ENCODE peak calls at places on chromosomes 16 and 17, in four cellular contexts. One of them, this sample, is unnamed.

GRCh38 chr16:55832788-55833583 is at the start of gene CES1:
- DNase-seq in body of pancreas: peak; percentile 17
- DNase-seq in mesothelial cell of epicardium: peak; percentile 41
- DNase-seq in GM20000: no peak
- DNase-seq in this sample: no peak

GRCh38 chr17:31390426-31390747 is 1.1 kb upstream of the RAB11FIP4 start:
- DNase-seq in body of pancreas: no peak
- DNase-seq in mesothelial cell of epicardium: no peak
- DNase-seq in GM20000: no peak
- DNase-seq in this sample: no peak

GRCh38 chr17:77644981-77645380 is 313.5 kb upstream of the TNRC6C start:
- DNase-seq in body of pancreas: no peak
- DNase-seq in mesothelial cell of epicardium: no peak
- DNase-seq in GM20000: no peak
- DNase-seq in this sample: no peak

GRCh38 chr16:83023011-83023410 is 396.2 kb downstream of the CDH13 start:
- DNase-seq in body of pancreas: no peak
- DNase-seq in mesothelial cell of epicardium: no peak
- DNase-seq in GM20000: no peak
- DNase-seq in this sample: no peak

GRCh38 chr17:1643999-1644492 is 1.5 kb downstream of the SCARF1 start:
- DNase-seq in body of pancreas: no peak
- DNase-seq in mesothelial cell of epicardium: no peak
- DNase-seq in GM20000: peak; percentile 67
- DNase-seq in this sample: no peak

GRCh38 chr16:88309174-88309904 is 73.4 kb upstream of the ZNF469 start:
- DNase-seq in body of pancreas: no peak
- DNase-seq in mesothelial cell of epicardium: no peak
- DNase-seq in GM20000: no peak
- DNase-seq in this sample: no peak

GRCh38 chr17:75594499-75595283 is 7.1 kb downstream of the MYO15B start:
- DNase-seq in body of pancreas: no peak
- DNase-seq in mesothelial cell of epicardium: no peak
- DNase-seq in GM20000: no peak
- DNase-seq in this sample: no peak

GRCh38 chr16:154223-155030 is 2.0 kb downstream of the HBZ start:
- DNase-seq in body of pancreas: no peak
- DNase-seq in mesothelial cell of epicardium: no peak
- DNase-seq in GM20000: peak; percentile 79
- DNase-seq in this sample: no peak

GRCh38 chr16:89565506-89566372 is 5.3 kb downstream of the RPL13 start:
- DNase-seq in body of pancreas: peak; percentile 74
- DNase-seq in mesothelial cell of epicardium: peak; percentile 60
- DNase-seq in GM20000: no peak
- DNase-seq in this sample: peak; percentile 75

GRCh38 chr17:8649157-8650118 is 18.9 kb upstream of the MYH10 start:
- DNase-seq in body of pancreas: no peak
- DNase-seq in mesothelial cell of epicardium: no peak
- DNase-seq in GM20000: no peak
- DNase-seq in this sample: peak; percentile 41

GRCh38 chr17:56867948-56868376 is 34.0 kb downstream of the DGKE start:
- DNase-seq in body of pancreas: no peak
- DNase-seq in mesothelial cell of epicardium: no peak
- DNase-seq in GM20000: no peak
- DNase-seq in this sample: no peak

GRCh38 chr16:9099131-9099625 is 7.7 kb downstream of the HAPSTR1 start:
- DNase-seq in body of pancreas: no peak
- DNase-seq in mesothelial cell of epicardium: no peak
- DNase-seq in GM20000: peak; percentile 27
- DNase-seq in this sample: peak; percentile 58

GRCh38 chr16:29029168-29029994 is 44.5 kb downstream of the LAT start:
- DNase-seq in body of pancreas: no peak
- DNase-seq in mesothelial cell of epicardium: peak; percentile 39
- DNase-seq in GM20000: peak; percentile 56
- DNase-seq in this sample: peak; percentile 91

GRCh38 chr17:11274106-11274505 is 33.1 kb downstream of the SHISA6 start:
- DNase-seq in body of pancreas: no peak
- DNase-seq in mesothelial cell of epicardium: no peak
- DNase-seq in GM20000: no peak
- DNase-seq in this sample: no peak

GRCh38 chr17:62916684-62917571 is 49.1 kb upstream of the TANC2 start:
- DNase-seq in body of pancreas: no peak
- DNase-seq in mesothelial cell of epicardium: no peak
- DNase-seq in GM20000: no peak
- DNase-seq in this sample: no peak

GRCh38 chr16:12092347-12092882 is 115.9 kb downstream of the SNX29 start:
- DNase-seq in body of pancreas: no peak
- DNase-seq in mesothelial cell of epicardium: no peak
- DNase-seq in GM20000: no peak
- DNase-seq in this sample: peak; percentile 76

GRCh38 chr16:86027366-86028126 is 128.6 kb downstream of the IRF8 start:
- DNase-seq in body of pancreas: no peak
- DNase-seq in mesothelial cell of epicardium: no peak
- DNase-seq in GM20000: no peak
- DNase-seq in this sample: no peak

GRCh38 chr16:30876867-30877266 is 17.0 kb downstream of the BCL7C start:
- DNase-seq in body of pancreas: no peak
- DNase-seq in mesothelial cell of epicardium: no peak
- DNase-seq in GM20000: no peak
- DNase-seq in this sample: no peak

GRCh38 chr17:44218344-44219125 is 940 bp downstream of the UBTF start:
- DNase-seq in body of pancreas: peak; percentile 88
- DNase-seq in mesothelial cell of epicardium: peak; percentile 85
- DNase-seq in GM20000: peak; percentile 97
- DNase-seq in this sample: peak; percentile 92

GRCh38 chr17:79942591-79943353 is 92.9 kb downstream of the TBC1D16 start:
- DNase-seq in body of pancreas: peak; percentile 15
- DNase-seq in mesothelial cell of epicardium: no peak
- DNase-seq in GM20000: no peak
- DNase-seq in this sample: peak; percentile 61

GRCh38 chr17:42133461-42134041 is 10.9 kb downstream of the HSPB9 start:
- DNase-seq in body of pancreas: peak; percentile 49
- DNase-seq in mesothelial cell of epicardium: no peak
- DNase-seq in GM20000: peak; percentile 63
- DNase-seq in this sample: no peak

GRCh38 chr16:27799866-27800265 is 249.9 kb downstream of the KATNIP start:
- DNase-seq in body of pancreas: no peak
- DNase-seq in mesothelial cell of epicardium: no peak
- DNase-seq in GM20000: no peak
- DNase-seq in this sample: no peak

GRCh38 chr17:81365148-81365600 is 30.1 kb upstream of the BAHCC1 start:
- DNase-seq in body of pancreas: peak; percentile 63
- DNase-seq in mesothelial cell of epicardium: no peak
- DNase-seq in GM20000: no peak
- DNase-seq in this sample: peak; percentile 90

GRCh38 chr17:16465861-16466338 is 26.1 kb downstream of the LRRC75A start:
- DNase-seq in body of pancreas: no peak
- DNase-seq in mesothelial cell of epicardium: no peak
- DNase-seq in GM20000: no peak
- DNase-seq in this sample: no peak

GRCh38 chr17:39617446-39618251 is 9.1 kb upstream of the PPP1R1B start:
- DNase-seq in body of pancreas: peak; percentile 81
- DNase-seq in mesothelial cell of epicardium: peak; percentile 61
- DNase-seq in GM20000: no peak
- DNase-seq in this sample: peak; percentile 73

GRCh38 chr16:66568355-66568754 is 2.1 kb downstream of the CMTM1 start:
- DNase-seq in body of pancreas: no peak
- DNase-seq in mesothelial cell of epicardium: no peak
- DNase-seq in GM20000: no peak
- DNase-seq in this sample: no peak

GRCh38 chr17:72417627-72418026 is 296.8 kb downstream of the SOX9 start:
- DNase-seq in body of pancreas: no peak
- DNase-seq in mesothelial cell of epicardium: no peak
- DNase-seq in GM20000: no peak
- DNase-seq in this sample: no peak

GRCh38 chr17:72422204-72422504 is 301.3 kb downstream of the SOX9 start:
- DNase-seq in body of pancreas: no peak
- DNase-seq in mesothelial cell of epicardium: no peak
- DNase-seq in GM20000: peak; percentile 62
- DNase-seq in this sample: no peak

GRCh38 chr17:72420775-72421127 is 299.9 kb downstream of the SOX9 start:
- DNase-seq in body of pancreas: no peak
- DNase-seq in mesothelial cell of epicardium: no peak
- DNase-seq in GM20000: no peak
- DNase-seq in this sample: no peak

GRCh38 chr17:72421128-72422092 is 300.6 kb downstream of the SOX9 start:
- DNase-seq in body of pancreas: peak; percentile 82
- DNase-seq in mesothelial cell of epicardium: no peak
- DNase-seq in GM20000: peak; percentile 75
- DNase-seq in this sample: peak; percentile 99

DNA sequence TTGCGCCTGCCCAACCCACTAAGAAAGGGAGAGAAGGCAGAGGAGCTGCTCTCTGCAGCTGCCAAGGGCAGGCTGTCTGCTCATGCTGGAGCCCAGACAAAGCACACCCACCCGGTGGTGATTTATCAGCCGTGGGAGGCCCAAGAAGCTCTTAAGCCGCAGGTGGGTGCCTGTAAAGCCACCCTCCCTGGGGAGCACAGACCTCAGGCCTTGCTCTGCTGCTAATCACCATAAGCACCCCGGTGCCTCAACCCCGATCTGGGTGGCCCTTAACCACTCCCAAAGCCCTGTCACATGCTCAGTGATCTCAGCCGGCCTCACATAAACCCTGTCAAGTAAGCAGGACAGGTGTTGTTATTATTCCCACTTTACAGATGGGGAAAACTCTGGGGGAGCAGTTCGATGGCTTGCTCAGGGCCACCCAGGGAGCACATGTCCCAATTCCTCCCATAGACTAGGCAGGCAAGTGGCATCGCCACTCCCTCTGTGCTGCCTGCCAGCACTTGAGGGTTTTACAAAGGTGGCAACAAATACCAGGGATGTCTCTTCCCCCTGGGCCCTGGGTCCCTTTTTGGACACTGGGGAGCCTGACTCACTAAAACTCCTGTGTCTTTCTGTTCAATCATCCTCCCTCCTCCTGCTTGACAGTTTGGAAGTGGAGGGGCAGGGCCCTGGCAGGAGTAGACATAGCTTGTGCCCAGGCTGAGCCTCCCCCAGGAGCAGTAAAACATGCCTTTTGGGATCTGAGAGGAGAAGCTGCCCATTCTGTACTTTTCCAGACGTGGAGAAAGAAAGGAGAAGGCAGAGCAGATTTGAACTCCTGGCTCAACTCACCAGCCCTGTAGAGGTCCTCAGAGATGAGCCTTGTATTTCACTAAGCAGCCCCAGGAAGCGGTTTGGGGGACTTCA is 299.3 kb downstream of the SOX9 start:
- DNase-seq in body of pancreas: no peak
- DNase-seq in mesothelial cell of epicardium: no peak
- DNase-seq in GM20000: peak; percentile 76
- DNase-seq in this sample: peak; percentile 55
- TF ChIP-seq CTCF in body of pancreas: no peak
- TF ChIP-seq CTCF in mesothelial cell of epicardium: no peak
- TF ChIP-seq CTCF in GM20000: no peak
- TF ChIP-seq CTCF in this sample: no peak

GRCh38 chr17:58960068-58960467 is 146.6 kb downstream of the TRIM37 start:
- DNase-seq in body of pancreas: no peak
- DNase-seq in mesothelial cell of epicardium: no peak
- DNase-seq in GM20000: peak; percentile 57
- DNase-seq in this sample: peak; percentile 60
- TF ChIP-seq CTCF in body of pancreas: peak; percentile 23
- TF ChIP-seq CTCF in mesothelial cell of epicardium: no peak
- TF ChIP-seq CTCF in GM20000: no peak
- TF ChIP-seq CTCF in this sample: peak; percentile 11

DNA sequence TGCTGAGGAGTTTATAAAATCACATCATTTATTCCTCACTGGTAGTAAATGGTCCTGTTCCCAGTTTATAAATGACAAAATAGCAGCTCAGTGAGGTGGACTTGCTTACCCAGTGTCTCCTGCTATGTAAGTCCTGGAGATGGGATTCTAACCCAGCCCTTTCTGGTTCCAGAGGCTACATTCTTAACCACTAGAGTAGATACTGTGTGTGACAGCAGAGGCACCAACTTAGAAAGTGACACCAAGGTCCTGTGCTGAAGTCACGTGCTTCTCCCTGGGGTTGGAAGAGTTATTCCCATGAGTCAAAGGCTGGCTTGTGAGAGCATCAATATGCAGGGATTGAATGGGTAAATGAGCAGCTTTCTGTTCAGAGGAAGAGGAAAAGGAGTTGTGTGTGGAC is 167.3 kb upstream of the IRX3 start:
- DNase-seq in body of pancreas: no peak
- DNase-seq in mesothelial cell of epicardium: no peak
- DNase-seq in GM20000: no peak
- DNase-seq in this sample: no peak
- TF ChIP-seq CTCF in body of pancreas: no peak
- TF ChIP-seq CTCF in mesothelial cell of epicardium: no peak
- TF ChIP-seq CTCF in GM20000: no peak
- TF ChIP-seq CTCF in this sample: no peak

GRCh38 chr17:69593351-69593715 is 178.8 kb downstream of the MAP2K6 start:
- DNase-seq in body of pancreas: no peak
- DNase-seq in mesothelial cell of epicardium: no peak
- DNase-seq in GM20000: no peak
- DNase-seq in this sample: no peak

GRCh38 chr17:69588316-69588715 is 173.8 kb downstream of the MAP2K6 start:
- DNase-seq in body of pancreas: no peak
- DNase-seq in mesothelial cell of epicardium: no peak
- DNase-seq in GM20000: no peak
- DNase-seq in this sample: no peak

GRCh38 chr17:69590690-69591089 is 176.2 kb downstream of the MAP2K6 start:
- DNase-seq in body of pancreas: no peak
- DNase-seq in mesothelial cell of epicardium: no peak
- DNase-seq in GM20000: no peak
- DNase-seq in this sample: no peak

GRCh38 chr17:69592692-69593350 is 178.3 kb downstream of the MAP2K6 start:
- DNase-seq in body of pancreas: no peak
- DNase-seq in mesothelial cell of epicardium: no peak
- DNase-seq in GM20000: no peak
- DNase-seq in this sample: no peak

DNA sequence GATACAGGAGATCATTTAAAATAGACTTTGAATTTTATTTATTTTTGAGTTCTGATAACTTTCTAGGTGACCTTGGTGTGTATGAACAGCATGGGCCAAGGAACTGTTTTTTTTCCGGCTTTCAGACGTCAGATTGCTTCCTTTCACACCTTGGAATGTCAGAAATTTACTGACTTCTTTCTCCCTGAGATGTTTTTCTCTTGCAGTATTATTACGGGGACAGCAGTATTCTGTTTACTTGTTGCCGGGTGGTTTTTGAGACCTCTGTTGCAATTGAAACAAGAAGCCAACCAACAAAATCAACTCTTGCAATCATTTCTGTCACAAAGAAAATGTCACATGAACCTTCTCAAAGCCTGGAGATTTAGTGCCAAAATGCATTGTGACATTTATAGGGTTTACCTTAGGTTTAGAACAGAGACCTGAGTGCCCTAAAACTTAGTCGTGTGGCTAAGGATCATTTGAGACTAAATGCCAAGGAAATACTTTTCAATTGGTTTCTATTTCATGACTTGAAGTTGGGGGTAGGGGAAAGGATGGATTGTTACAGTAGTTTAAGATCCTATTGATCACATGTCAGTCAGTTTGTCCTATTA is 174.3 kb downstream of the MAP2K6 start:
- DNase-seq in body of pancreas: no peak
- DNase-seq in mesothelial cell of epicardium: no peak
- DNase-seq in GM20000: no peak
- DNase-seq in this sample: no peak
- TF ChIP-seq CTCF in body of pancreas: no peak
- TF ChIP-seq CTCF in mesothelial cell of epicardium: no peak
- TF ChIP-seq CTCF in GM20000: no peak
- TF ChIP-seq CTCF in this sample: no peak

This sample was measured in MCF 10A.